ENCODE peak calls at places on chromosomes 4 and X, in four cellular contexts. One of them, this sample, is unnamed.

GRCh38 chr4:164856396-164856795 is 20.6 kb upstream of the APELA start:
- DNase-seq in GM13976: no peak
- DNase-seq in AG09309: no peak
- DNase-seq in astrocyte of the cerebellum: no peak
- DNase-seq in this sample: no peak

GRCh38 chr4:14958436-14958835 is 43.8 kb upstream of the CPEB2 start:
- DNase-seq in GM13976: no peak
- DNase-seq in AG09309: no peak
- DNase-seq in astrocyte of the cerebellum: no peak
- DNase-seq in this sample: no peak

GRCh38 chrX:41759817-41760216 is 35.8 kb downstream of the GPR82 start:
- DNase-seq in GM13976: peak; percentile 39
- DNase-seq in AG09309: no peak
- DNase-seq in astrocyte of the cerebellum: peak; percentile 9
- DNase-seq in this sample: no peak

GRCh38 chr4:182818926-182819730 is 98.1 kb downstream of the DCTD start:
- DNase-seq in GM13976: no peak
- DNase-seq in AG09309: no peak
- DNase-seq in astrocyte of the cerebellum: no peak
- DNase-seq in this sample: no peak

GRCh38 chrX:69060631-69061408 is 104.4 kb downstream of the PJA1 start:
- DNase-seq in GM13976: no peak
- DNase-seq in AG09309: no peak
- DNase-seq in astrocyte of the cerebellum: no peak
- DNase-seq in this sample: no peak

GRCh38 chr4:78297075-78297815 is 240.1 kb downstream of the FRAS1 start:
- DNase-seq in GM13976: no peak
- DNase-seq in AG09309: no peak
- DNase-seq in astrocyte of the cerebellum: no peak
- DNase-seq in this sample: no peak

GRCh38 chrX:1246816-1247215 is 21.8 kb upstream of the CSF2RA start:
- DNase-seq in GM13976: peak; percentile 82
- DNase-seq in AG09309: no peak
- DNase-seq in astrocyte of the cerebellum: no peak
- DNase-seq in this sample: peak; percentile 71

GRCh38 chr4:19694829-19695228 is 556.9 kb upstream of the SLIT2 start:
- DNase-seq in GM13976: no peak
- DNase-seq in AG09309: no peak
- DNase-seq in astrocyte of the cerebellum: no peak
- DNase-seq in this sample: no peak

GRCh38 chr4:15955670-15956069 is 7.3 kb downstream of the FGFBP2 start:
- DNase-seq in GM13976: no peak
- DNase-seq in AG09309: no peak
- DNase-seq in astrocyte of the cerebellum: no peak
- DNase-seq in this sample: no peak

GRCh38 chr4:138647433-138647832 is 368.1 kb upstream of the NOCT start:
- DNase-seq in GM13976: no peak
- DNase-seq in AG09309: no peak
- DNase-seq in astrocyte of the cerebellum: no peak
- DNase-seq in this sample: no peak

GRCh38 chr4:118086334-118086733 is 52.0 kb downstream of the NDST3 start:
- DNase-seq in GM13976: no peak
- DNase-seq in AG09309: peak; percentile 31
- DNase-seq in astrocyte of the cerebellum: no peak
- DNase-seq in this sample: no peak

GRCh38 chr4:6225469-6225868 is 25.1 kb upstream of the JAKMIP1 start:
- DNase-seq in GM13976: no peak
- DNase-seq in AG09309: no peak
- DNase-seq in astrocyte of the cerebellum: peak; percentile 1
- DNase-seq in this sample: no peak

GRCh38 chr4:99135541-99136173 is 8.4 kb downstream of the ADH4 start:
- DNase-seq in GM13976: no peak
- DNase-seq in AG09309: no peak
- DNase-seq in astrocyte of the cerebellum: no peak
- DNase-seq in this sample: no peak

GRCh38 chr4:148065069-148065468 is 333.2 kb downstream of the ARHGAP10 start:
- DNase-seq in GM13976: no peak
- DNase-seq in AG09309: peak; percentile 46
- DNase-seq in astrocyte of the cerebellum: no peak
- DNase-seq in this sample: no peak

GRCh38 chr4:148068065-148068911 is 336.4 kb downstream of the ARHGAP10 start:
- DNase-seq in GM13976: no peak
- DNase-seq in AG09309: no peak
- DNase-seq in astrocyte of the cerebellum: no peak
- DNase-seq in this sample: no peak

GRCh38 chr4:148069086-148070010 is 337.5 kb downstream of the ARHGAP10 start:
- DNase-seq in GM13976: no peak
- DNase-seq in AG09309: no peak
- DNase-seq in astrocyte of the cerebellum: no peak
- DNase-seq in this sample: no peak

GRCh38 chr4:148064451-148064850 is 332.6 kb downstream of the ARHGAP10 start:
- DNase-seq in GM13976: no peak
- DNase-seq in AG09309: no peak
- DNase-seq in astrocyte of the cerebellum: no peak
- DNase-seq in this sample: no peak

DNA sequence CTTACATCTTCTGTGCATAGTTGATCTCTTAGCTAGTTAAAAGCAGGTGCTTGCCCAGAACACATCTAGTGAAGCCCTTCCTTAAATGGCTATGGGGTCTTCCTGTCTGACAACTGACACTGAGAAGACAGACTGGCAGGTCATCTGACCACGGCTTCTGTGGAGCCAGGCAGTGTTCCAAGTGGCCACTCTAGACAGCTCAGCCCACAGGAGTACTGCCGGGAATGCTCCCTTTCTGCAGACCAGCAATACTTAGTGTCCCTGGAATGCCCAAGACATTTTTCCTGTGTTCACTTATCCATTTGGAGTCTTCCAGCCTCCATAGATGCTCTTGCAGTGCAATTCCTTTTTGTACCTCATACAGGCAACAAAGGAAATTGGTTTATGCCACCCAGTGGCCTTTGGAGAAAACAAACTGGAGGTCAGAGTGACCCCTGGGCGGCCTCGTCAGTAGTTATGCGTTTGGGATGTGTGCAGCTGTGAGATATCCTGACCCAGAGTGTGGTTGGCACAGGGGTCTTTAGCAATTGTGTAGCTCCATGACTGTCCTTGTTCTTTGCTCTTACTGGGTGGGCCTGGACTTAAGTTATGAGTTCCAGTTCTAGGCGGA is 335.5 kb downstream of the ARHGAP10 start:
- DNase-seq in GM13976: no peak
- DNase-seq in AG09309: no peak
- DNase-seq in astrocyte of the cerebellum: no peak
- DNase-seq in this sample: no peak
- TF ChIP-seq CTCF in GM13976: no peak
- TF ChIP-seq CTCF in AG09309: no peak
- TF ChIP-seq CTCF in astrocyte of the cerebellum: no peak
- TF ChIP-seq CTCF in this sample: no peak

GRCh38 chr4:80207172-80207583 is 9.9 kb downstream of the PRDM8 start:
- DNase-seq in GM13976: no peak
- DNase-seq in AG09309: no peak
- DNase-seq in astrocyte of the cerebellum: no peak
- DNase-seq in this sample: no peak

GRCh38 chr4:80208606-80209005 is 11.3 kb downstream of the PRDM8 start:
- DNase-seq in GM13976: no peak
- DNase-seq in AG09309: no peak
- DNase-seq in astrocyte of the cerebellum: no peak
- DNase-seq in this sample: no peak

GRCh38 chr4:80206111-80206510 is 8.8 kb downstream of the PRDM8 start:
- DNase-seq in GM13976: no peak
- DNase-seq in AG09309: no peak
- DNase-seq in astrocyte of the cerebellum: no peak
- DNase-seq in this sample: no peak

GRCh38 chr4:80206541-80207171 is 9.4 kb downstream of the PRDM8 start:
- DNase-seq in GM13976: no peak
- DNase-seq in AG09309: no peak
- DNase-seq in astrocyte of the cerebellum: no peak
- DNase-seq in this sample: no peak

GRCh38 chr4:80207664-80208063 is 10.4 kb downstream of the PRDM8 start:
- DNase-seq in GM13976: no peak
- DNase-seq in AG09309: no peak
- DNase-seq in astrocyte of the cerebellum: no peak
- DNase-seq in this sample: no peak
- TF ChIP-seq CTCF in GM13976: no peak
- TF ChIP-seq CTCF in AG09309: no peak
- TF ChIP-seq CTCF in astrocyte of the cerebellum: no peak
- TF ChIP-seq CTCF in this sample: no peak

GRCh38 chrX:143240658-143241057 is 214.9 kb downstream of the SPANXN4 start:
- DNase-seq in GM13976: no peak
- DNase-seq in AG09309: no peak
- DNase-seq in astrocyte of the cerebellum: no peak
- DNase-seq in this sample: no peak
- TF ChIP-seq CTCF in GM13976: no peak
- TF ChIP-seq CTCF in AG09309: no peak
- TF ChIP-seq CTCF in astrocyte of the cerebellum: no peak
- TF ChIP-seq CTCF in this sample: no peak

GRCh38 chr4:119232286-119232685 is 19.8 kb downstream of the USP53 start:
- DNase-seq in GM13976: no peak
- DNase-seq in AG09309: no peak
- DNase-seq in astrocyte of the cerebellum: no peak
- DNase-seq in this sample: no peak
- TF ChIP-seq CTCF in GM13976: no peak
- TF ChIP-seq CTCF in AG09309: no peak
- TF ChIP-seq CTCF in astrocyte of the cerebellum: no peak
- TF ChIP-seq CTCF in this sample: no peak

DNA sequence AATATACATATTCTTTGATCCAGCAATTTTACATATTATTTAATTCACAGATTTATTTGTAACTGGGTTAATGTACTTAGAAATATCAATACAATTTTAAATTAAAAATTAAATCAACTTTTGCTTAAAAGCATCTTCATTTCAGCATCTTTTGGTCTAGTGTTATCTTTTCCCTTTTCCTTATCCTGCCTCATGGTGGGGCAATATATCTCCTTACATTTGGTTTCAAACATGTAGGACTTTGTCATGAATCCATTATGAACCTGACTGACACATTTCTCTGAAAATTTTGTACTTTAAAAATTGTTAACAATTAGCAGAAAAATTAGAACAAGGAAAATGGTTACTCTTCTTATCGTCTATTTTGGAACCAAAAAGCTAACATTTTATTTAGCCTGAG is 42.8 kb upstream of the ANK2 start:
- DNase-seq in GM13976: no peak
- DNase-seq in AG09309: no peak
- DNase-seq in astrocyte of the cerebellum: no peak
- DNase-seq in this sample: no peak
- TF ChIP-seq CTCF in GM13976: no peak
- TF ChIP-seq CTCF in AG09309: no peak
- TF ChIP-seq CTCF in astrocyte of the cerebellum: no peak
- TF ChIP-seq CTCF in this sample: no peak

DNA sequence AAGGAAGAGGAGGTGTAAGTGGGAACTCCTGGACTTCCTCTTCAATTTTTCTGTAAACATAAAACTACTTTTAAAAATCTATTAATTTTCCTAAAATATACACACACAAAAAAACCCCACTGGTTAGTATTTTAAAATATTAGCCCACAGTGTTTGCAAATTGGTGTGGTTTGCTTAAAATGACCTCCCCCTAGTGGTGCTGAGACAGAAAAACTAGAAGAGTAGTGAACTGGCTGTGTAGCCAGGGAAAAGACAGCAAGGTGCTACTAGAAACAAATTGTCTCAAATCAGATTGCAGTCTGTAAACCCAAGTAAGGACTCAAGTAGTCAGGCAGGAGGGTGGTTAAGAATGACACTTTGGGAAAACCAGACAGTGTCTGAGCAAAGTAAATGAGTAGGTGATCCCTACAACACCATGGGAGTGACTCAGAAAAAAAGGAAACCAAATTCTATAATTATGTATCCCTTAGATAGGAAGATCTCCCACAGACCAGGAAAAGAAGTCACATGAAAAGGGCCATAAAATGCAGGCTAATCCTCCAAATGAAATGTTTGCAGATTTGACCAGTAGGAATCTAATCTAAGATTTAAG is 26.0 kb downstream of the AMTN start:
- DNase-seq in GM13976: no peak
- DNase-seq in AG09309: no peak
- DNase-seq in astrocyte of the cerebellum: no peak
- DNase-seq in this sample: no peak
- TF ChIP-seq CTCF in GM13976: peak; percentile 49
- TF ChIP-seq CTCF in AG09309: peak; percentile 55
- TF ChIP-seq CTCF in astrocyte of the cerebellum: peak; percentile 76
- TF ChIP-seq CTCF in this sample: no peak

DNA sequence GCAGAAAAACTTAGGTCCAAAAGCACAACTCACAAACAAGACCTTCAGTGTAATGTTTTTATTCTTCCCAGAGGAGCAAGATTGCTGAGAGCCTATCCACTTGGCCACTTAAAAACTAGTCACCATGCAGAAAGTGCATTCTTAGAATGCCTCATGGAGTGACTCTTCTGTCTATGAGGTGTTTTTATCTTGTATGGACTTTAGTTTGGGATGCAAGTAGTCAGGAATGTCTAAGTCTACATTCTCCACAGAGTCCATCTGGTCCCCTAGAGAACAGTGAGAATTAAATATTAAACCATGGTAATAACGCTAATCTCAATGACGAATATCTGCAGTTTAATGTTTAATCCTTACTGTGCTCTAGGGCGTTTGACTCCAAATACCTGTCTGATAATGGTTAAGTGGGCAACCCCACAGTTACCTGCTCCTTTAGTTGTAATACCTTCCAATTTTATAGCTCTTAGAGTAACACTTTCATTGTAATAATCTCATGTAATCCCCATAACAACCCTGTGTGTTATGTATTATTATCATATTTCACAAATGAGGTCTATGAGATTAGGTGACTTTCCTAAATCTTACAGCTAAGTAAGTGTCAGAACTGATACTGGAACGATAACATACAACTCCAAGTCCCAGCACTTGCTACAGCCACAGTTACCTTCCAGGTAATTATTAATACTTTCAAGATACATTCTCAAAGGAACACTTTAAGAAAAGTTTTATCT is 235.6 kb upstream of the JADE1 start:
- DNase-seq in GM13976: no peak
- DNase-seq in AG09309: no peak
- DNase-seq in astrocyte of the cerebellum: peak; percentile 41
- DNase-seq in this sample: no peak
- TF ChIP-seq CTCF in GM13976: no peak
- TF ChIP-seq CTCF in AG09309: no peak
- TF ChIP-seq CTCF in astrocyte of the cerebellum: no peak
- TF ChIP-seq CTCF in this sample: no peak

GRCh38 chr4:188975271-188975670 is 836.0 kb downstream of the TRIML1 start:
- DNase-seq in GM13976: no peak
- DNase-seq in AG09309: no peak
- DNase-seq in astrocyte of the cerebellum: no peak
- DNase-seq in this sample: no peak

GRCh38 chr4:188976644-188977115 is 837.4 kb downstream of the TRIML1 start:
- DNase-seq in GM13976: no peak
- DNase-seq in AG09309: peak; percentile 62
- DNase-seq in astrocyte of the cerebellum: peak; percentile 57
- DNase-seq in this sample: no peak

DNA sequence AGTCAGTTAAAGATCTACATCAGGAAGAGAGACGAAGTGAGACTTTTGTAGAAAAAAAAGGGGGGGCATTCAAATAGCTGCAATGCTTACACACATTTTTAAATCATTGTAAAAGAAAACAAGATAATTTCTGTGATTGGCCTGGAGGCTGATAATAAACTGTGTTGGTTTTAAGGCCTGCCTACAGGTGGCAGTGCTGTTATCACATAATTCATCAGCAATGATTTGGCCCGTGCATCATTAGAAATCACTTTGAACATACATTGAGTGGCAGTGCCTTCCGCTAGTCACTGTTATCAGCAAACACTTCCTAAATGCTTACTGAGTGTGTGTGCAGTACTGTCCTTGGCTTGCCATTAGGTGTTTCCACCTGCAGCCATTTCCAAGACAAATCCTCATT is 831.9 kb downstream of the TRIML1 start:
- DNase-seq in GM13976: no peak
- DNase-seq in AG09309: no peak
- DNase-seq in astrocyte of the cerebellum: no peak
- DNase-seq in this sample: no peak
- TF ChIP-seq CTCF in GM13976: no peak
- TF ChIP-seq CTCF in AG09309: peak; percentile 51
- TF ChIP-seq CTCF in astrocyte of the cerebellum: peak; percentile 37
- TF ChIP-seq CTCF in this sample: no peak

This sample was measured in activated B cell treated with CpG ODN at 0.5 μM for 24 hours.